ENCODE peak calls at places on chromosomes 11 and 22, in eight cellular contexts. W, N, C, M, L, H, K and E are unnamed samples. For H3K4me1 and H3K9me3, the result is how much of the 10 kb centered on the place peaks cover.

GRCh38 chr11:103987631-103988594 is 48.5 kb upstream of the DDI1 start:
- DNase-seq in W (no peak), N (no peak), C (peak), M (no peak), L (no peak), H (no peak), K (no peak), E (no peak)

GRCh38 chr11:66546368-66546965 is at the start of gene ACTN3:
- DNase-seq in W (no peak), N (peak), C (peak), M (peak), L (peak), H (no peak), K (peak), E (no peak)

GRCh38 chr11:96341237-96342130 is 1.5 kb downstream of the MAML2 start:
- DNase-seq in W (no peak), N (peak), C (no peak), M (peak), L (peak), H (peak), K (peak), E (peak)

GRCh38 chr22:49049691-49050090 is 778.0 kb downstream of the BRD1 start:
- DNase-seq in W (no peak), N (no peak), C (no peak), M (no peak), L (no peak), H (no peak), K (no peak), E (no peak)

GRCh38 chr11:63595296-63595695 is 18.9 kb downstream of the PLAAT3 start:
- DNase-seq in W (no peak), N (no peak), C (no peak), M (peak), L (no peak), H (no peak), K (no peak), E (no peak)

GRCh38 chr22:44975444-44976262 is 34.2 kb downstream of the PHF21B start:
- DNase-seq in W (peak), N (peak), C (peak), M (peak), L (peak), H (peak), K (peak), E (peak)

GRCh38 chr11:65653229-65654225 is 9.2 kb downstream of the RELA start:
- DNase-seq in W (no peak), N (peak), C (no peak), M (no peak), L (no peak), H (peak), K (no peak), E (no peak)

GRCh38 chr11:128555606-128556005 is 31.8 kb downstream of the ETS1 start:
- DNase-seq in W (no peak), N (no peak), C (no peak), M (no peak), L (no peak), H (no peak), K (no peak), E (peak)

GRCh38 chr11:77392842-77393241 is 81.1 kb downstream of the PAK1 start:
- DNase-seq in W (no peak), N (no peak), C (no peak), M (no peak), L (no peak), H (no peak), K (no peak), E (no peak)

GRCh38 chr11:71119656-71120269 is 132.6 kb downstream of the SHANK2 start:
- DNase-seq in W (no peak), N (no peak), C (no peak), M (no peak), L (no peak), H (no peak), K (no peak), E (no peak)

GRCh38 chr11:30889116-30889765 is 303.1 kb upstream of the MPPED2 start:
- DNase-seq in W (no peak), N (no peak), C (peak), M (no peak), L (no peak), H (no peak), K (no peak), E (no peak)

GRCh38 chr11:20353829-20354434 is 9.6 kb upstream of the HTATIP2 start:
- DNase-seq in W (no peak), N (peak), C (no peak), M (no peak), L (no peak), H (no peak), K (no peak), E (peak)

GRCh38 chr22:39592104-39593060 is 21.8 kb downstream of the CACNA1I start:
- DNase-seq in W (no peak), N (no peak), C (peak), M (no peak), L (no peak), H (no peak), K (no peak), E (no peak)

GRCh38 chr22:25764270-25765015 is 22.5 kb downstream of the MYO18B start:
- DNase-seq in W (no peak), N (no peak), C (no peak), M (no peak), L (no peak), H (no peak), K (no peak), E (no peak)

GRCh38 chr11:35214792-35215193 is 75.8 kb downstream of the CD44 start:
- DNase-seq in W (no peak), N (no peak), C (peak), M (no peak), L (no peak), H (no peak), K (no peak), E (no peak)
- H3K4me1 ChIP-seq in W (half or more), N (under half), C (under half), M (under half), L (under half), H (under half), K (under half), E (under half)

GRCh38 chr22:11626422-11626773 is 3901.6 kb upstream of the OR11H1 start:
- DNase-seq in W (no peak), N (no peak), C (no peak), M (no peak), L (no peak), H (no peak), K (no peak), E (no peak)

GRCh38 chr22:11628651-11629511 is 3899.1 kb upstream of the OR11H1 start:
- DNase-seq in W (no peak), N (no peak), C (no peak), M (no peak), L (no peak), H (no peak), K (no peak), E (no peak)

GRCh38 chr22:11627436-11627797 is 3900.6 kb upstream of the OR11H1 start:
- DNase-seq in W (no peak), N (no peak), C (no peak), M (no peak), L (no peak), H (no peak), K (no peak), E (no peak)

GRCh38 chr22:11627798-11628650 is 3900.0 kb upstream of the OR11H1 start:
- DNase-seq in W (no peak), N (no peak), C (no peak), M (no peak), L (no peak), H (no peak), K (no peak), E (no peak)

DNA sequence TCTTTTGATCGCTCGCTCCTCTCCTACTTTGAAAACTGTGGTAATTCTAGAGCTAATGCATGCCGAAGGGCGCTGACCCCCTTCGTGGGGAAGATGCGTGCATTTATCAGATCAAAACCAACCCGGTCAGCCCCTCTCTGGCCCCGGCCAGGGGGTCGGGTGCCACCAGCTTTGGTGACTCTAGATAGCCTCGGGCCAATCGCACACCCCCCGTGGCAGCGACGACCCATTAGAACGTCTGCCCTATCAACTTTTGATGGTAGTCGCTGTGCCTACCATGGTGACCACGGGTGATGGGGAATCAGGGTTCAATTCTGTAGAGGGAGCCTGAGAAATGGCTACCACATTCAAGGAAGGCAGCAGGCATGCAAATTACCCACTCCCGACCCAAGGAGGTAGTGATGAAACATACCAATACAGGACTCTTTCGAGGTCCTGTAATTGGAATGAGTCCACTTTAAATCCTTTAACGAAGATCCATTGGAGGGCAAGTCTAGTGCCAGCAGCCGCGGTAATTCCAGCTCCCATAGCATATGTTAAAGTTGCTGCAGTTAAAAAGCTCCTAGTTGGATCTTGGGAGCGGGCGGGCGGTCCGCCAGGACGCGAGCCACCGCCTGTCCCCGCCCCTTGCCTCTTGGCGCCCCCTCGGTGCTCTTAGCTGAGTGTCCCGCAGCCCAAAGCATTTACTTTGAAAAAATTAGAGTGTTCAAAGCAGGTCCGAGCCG is 3898.2 kb upstream of the OR11H1 start:
- DNase-seq in W (no peak), N (no peak), C (no peak), M (no peak), L (no peak), H (no peak), K (no peak), E (no peak)
- H3K9me3 ChIP-seq in W (half or more), N (under half), C (under half), M (under half), L (half or more), H (under half), K (under half), E (under half)

GRCh38 chr11:3946445-3947017 is 91.1 kb downstream of the STIM1 start:
- DNase-seq in W (no peak), N (no peak), C (no peak), M (no peak), L (no peak), H (no peak), K (no peak), E (no peak)
- H3K4me1 ChIP-seq in W (half or more), N (under half), C (under half), M (under half), L (half or more), H (under half), K (under half), E (under half)

GRCh38 chr11:134738581-134738980 is 326.5 kb upstream of the B3GAT1 start:
- DNase-seq in W (no peak), N (no peak), C (no peak), M (no peak), L (no peak), H (no peak), K (no peak), E (no peak)
- H3K9me3 ChIP-seq in W (under half), N (under half), C (under half), M (under half), L (under half), H (under half), K (under half), E (under half)